ENCODE peak calls at places on chromosomes 4 and X, in eight cellular contexts. V is neuronal stem cell, J is NT2/D1, W is lung, R is fibroblast of lung, H is heart left ventricle, F is H9, I is cardiac muscle cell. M is an unnamed sample. For H3K4me1 and H3K27me3, the result is how much of the 10 kb centered on the place peaks cover.

GRCh38 chrX:44748014-44748413 is 95.8 kb upstream of the DUSP21 start:
- DNase-seq in V (no peak), J (no peak), W (no peak), R (peak), H (no peak), F (no peak), I (no peak), M (no peak)

GRCh38 chrX:7059214-7059838 is 88.2 kb upstream of the STS start:
- DNase-seq in V (no peak), J (no peak), W (no peak), R (no peak), H (no peak), F (no peak), I (no peak), M (no peak)

GRCh38 chr4:147182041-147182440 is 236.4 kb upstream of the TTC29 start:
- DNase-seq in V (peak), J (no peak), W (no peak), R (no peak), H (no peak), F (no peak), I (no peak), M (no peak)

GRCh38 chr4:158121203-158121586 is 51.6 kb downstream of the GASK1B start:
- DNase-seq in V (no peak), J (no peak), W (peak), R (peak), H (peak), F (no peak), I (no peak), M (no peak)

GRCh38 chr4:45007499-45007898 is 281.1 kb upstream of the GNPDA2 start:
- DNase-seq in V (no peak), J (no peak), W (no peak), R (no peak), H (no peak), F (no peak), I (no peak), M (no peak)

GRCh38 chrX:103613362-103613761 is 5.6 kb downstream of the TCEAL3 start:
- DNase-seq in V (no peak), J (no peak), W (no peak), R (no peak), H (no peak), F (no peak), I (no peak), M (no peak)

GRCh38 chr4:1896658-1896991 is 25.4 kb downstream of the NSD2 start:
- DNase-seq in V (no peak), J (no peak), W (no peak), R (no peak), H (no peak), F (no peak), I (no peak), M (no peak)

GRCh38 chr4:1058198-1058996 is 47.0 kb downstream of the FGFRL1 start:
- DNase-seq in V (no peak), J (no peak), W (no peak), R (no peak), H (peak), F (peak), I (peak), M (peak)

GRCh38 chrX:15233416-15234015 is 36.4 kb downstream of the ASB9 start:
- DNase-seq in V (no peak), J (no peak), W (no peak), R (no peak), H (no peak), F (no peak), I (no peak), M (no peak)

GRCh38 chr4:30068234-30068633 is 651.9 kb upstream of the PCDH7 start:
- DNase-seq in V (no peak), J (no peak), W (no peak), R (no peak), H (no peak), F (no peak), I (peak), M (no peak)

GRCh38 chr4:6749340-6750171 is 33.0 kb upstream of the KIAA0232 start:
- DNase-seq in V (no peak), J (no peak), W (peak), R (peak), H (peak), F (no peak), I (no peak), M (peak)

GRCh38 chr4:39841894-39842293 is 135.8 kb downstream of the PDS5A start:
- DNase-seq in V (no peak), J (no peak), W (no peak), R (no peak), H (no peak), F (no peak), I (no peak), M (no peak)

GRCh38 chr4:3527914-3528876 is 4.0 kb downstream of the LRPAP1 start:
- DNase-seq in V (no peak), J (no peak), W (no peak), R (no peak), H (peak), F (no peak), I (peak), M (peak)

GRCh38 chrX:119698835-119699234 is 5.9 kb upstream of the SEPTIN6 start:
- DNase-seq in V (no peak), J (peak), W (no peak), R (peak), H (no peak), F (peak), I (peak), M (peak)

GRCh38 chrX:139831689-139832456 is 101.0 kb downstream of the ATP11C start:
- DNase-seq in V (no peak), J (peak), W (no peak), R (peak), H (no peak), F (no peak), I (peak), M (no peak)

GRCh38 chr4:147103403-147103946 is 157.8 kb upstream of the TTC29 start:
- DNase-seq in V (no peak), J (no peak), W (no peak), R (peak), H (peak), F (no peak), I (peak), M (peak)

GRCh38 chr4:38230821-38231583 is 270.8 kb downstream of the PTTG2 start:
- DNase-seq in V (no peak), J (no peak), W (no peak), R (no peak), H (no peak), F (no peak), I (no peak), M (no peak)

GRCh38 chr4:152316969-152317368 is 218.9 kb downstream of the FBXW7 start:
- DNase-seq in V (no peak), J (no peak), W (no peak), R (peak), H (no peak), F (no peak), I (no peak), M (no peak)

GRCh38 chr4:121932212-121932974 is 19.5 kb downstream of the TRPC3 start:
- DNase-seq in V (no peak), J (no peak), W (no peak), R (no peak), H (no peak), F (no peak), I (no peak), M (no peak)

GRCh38 chrX:65828599-65828998 is 161.1 kb downstream of the MSN start:
- DNase-seq in V (no peak), J (no peak), W (no peak), R (no peak), H (no peak), F (no peak), I (no peak), M (no peak)

GRCh38 chr4:87838207-87838606 is 5.4 kb downstream of the MEPE start:
- DNase-seq in V (no peak), J (no peak), W (no peak), R (no peak), H (no peak), F (no peak), I (no peak), M (no peak)

GRCh38 chrX:110214684-110215083 is 103.2 kb downstream of the AMMECR1 start:
- DNase-seq in V (no peak), J (no peak), W (no peak), R (no peak), H (no peak), F (no peak), I (no peak), M (no peak)

GRCh38 chrX:130032552-130032951 is 50.1 kb downstream of the BCORL1 start:
- DNase-seq in V (no peak), J (no peak), W (no peak), R (no peak), H (no peak), F (no peak), I (no peak), M (no peak)

GRCh38 chr4:89799071-89799470 is 37.9 kb downstream of the SNCA start:
- DNase-seq in V (no peak), J (no peak), W (no peak), R (peak), H (no peak), F (no peak), I (no peak), M (no peak)

GRCh38 chr4:124028172-124028571 is 631.6 kb downstream of the SPRY1 start:
- DNase-seq in V (no peak), J (no peak), W (no peak), R (peak), H (no peak), F (no peak), I (no peak), M (no peak)

GRCh38 chr4:153750197-153750817 is 9.5 kb downstream of the RNF175 start:
- DNase-seq in V (peak), J (peak), W (peak), R (peak), H (peak), F (peak), I (peak), M (peak)

GRCh38 chr4:153748378-153748777 is 11.4 kb downstream of the RNF175 start:
- DNase-seq in V (no peak), J (no peak), W (no peak), R (peak), H (peak), F (no peak), I (no peak), M (peak)

GRCh38 chr4:153741529-153741928 is 18.3 kb downstream of the RNF175 start:
- DNase-seq in V (no peak), J (no peak), W (no peak), R (no peak), H (no peak), F (no peak), I (no peak), M (no peak)

DNA sequence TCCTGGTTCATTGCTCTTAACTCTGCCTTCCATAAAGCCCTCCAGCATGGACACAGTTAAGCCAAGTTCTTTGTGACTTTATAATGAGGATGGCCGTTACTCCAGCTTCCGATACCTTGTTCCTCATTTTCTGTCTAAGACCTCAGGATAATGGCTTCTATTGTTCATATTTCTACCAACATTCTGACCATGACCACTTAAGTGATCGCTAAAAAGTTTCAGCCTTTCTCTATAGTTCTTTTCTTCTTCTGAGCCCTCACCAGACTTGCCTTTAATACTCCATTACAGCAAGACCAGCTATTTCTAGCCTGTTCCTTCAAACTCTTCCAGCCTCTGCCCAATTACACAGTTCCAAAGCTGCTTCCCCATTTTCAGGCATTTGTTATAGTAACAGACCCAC is 12.4 kb downstream of the RNF175 start:
- DNase-seq in V (no peak), J (no peak), W (no peak), R (no peak), H (no peak), F (no peak), I (no peak), M (no peak)
- H3K4me1 ChIP-seq in V (under half), J (under half), W (under half), R (under half), H (under half), F (under half), I (under half), M (under half)

DNA sequence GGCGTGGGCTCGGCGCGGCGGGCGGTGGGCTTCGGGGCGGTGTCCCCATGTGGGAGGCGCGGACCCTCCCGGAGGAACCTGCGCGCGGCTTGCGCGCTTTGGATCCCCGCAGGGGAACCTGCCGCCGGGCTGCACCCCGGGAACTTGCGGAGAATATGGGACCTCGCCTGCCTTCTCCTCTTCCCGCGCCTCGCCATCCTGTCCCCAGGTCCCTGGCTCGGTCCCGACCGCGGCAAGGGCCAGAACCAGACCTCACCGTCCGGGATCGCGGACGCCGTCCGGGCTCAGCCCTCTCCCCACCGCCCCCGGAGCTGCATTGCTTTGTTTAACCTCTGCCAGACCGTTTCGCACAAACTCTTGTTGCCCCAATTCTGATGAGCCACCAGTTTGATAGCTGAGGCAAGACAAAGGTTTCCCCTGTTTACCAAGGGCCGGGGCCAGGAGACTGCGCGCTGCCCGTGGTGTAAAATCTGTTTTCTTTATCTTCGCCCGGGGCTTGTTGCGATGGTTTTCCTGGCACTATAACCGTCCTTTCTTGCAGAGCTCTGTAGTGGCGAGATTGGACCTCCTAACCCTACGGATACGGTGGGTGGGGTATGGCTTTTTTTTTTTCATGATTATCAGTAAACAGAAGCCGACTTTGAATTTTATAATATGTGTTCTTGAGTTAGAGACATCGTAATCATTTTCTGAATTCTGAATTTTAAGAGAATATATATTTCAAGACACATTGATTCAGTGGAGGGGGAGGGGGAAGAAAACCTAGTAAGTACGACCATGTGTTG is 100.9 kb downstream of the CEP135 start:
- DNase-seq in V (peak), J (peak), W (no peak), R (peak), H (no peak), F (peak), I (peak), M (peak)
- H3K27me3 ChIP-seq in V (under half), J (under half), W (under half), R (under half), H (under half), F (under half), I (under half), M (under half)

GRCh38 chr4:184384810-184385557 is 89.4 kb downstream of the IRF2 start:
- DNase-seq in V (no peak), J (no peak), W (no peak), R (no peak), H (no peak), F (peak), I (no peak), M (peak)
- H3K4me1 ChIP-seq in V (under half), J (under half), W (under half), R (under half), H (half or more), F (under half), I (under half), M (under half)

GRCh38 chr4:186557061-186557460 is 1.7 kb upstream of the MTNR1A start:
- DNase-seq in V (no peak), J (no peak), W (no peak), R (no peak), H (no peak), F (no peak), I (no peak), M (peak)

GRCh38 chr4:186553717-186554116 is 1.6 kb downstream of the MTNR1A start:
- DNase-seq in V (no peak), J (no peak), W (no peak), R (no peak), H (no peak), F (peak), I (peak), M (peak)

GRCh38 chr4:186554485-186554884 is 882 bp downstream of the MTNR1A start:
- DNase-seq in V (no peak), J (peak), W (peak), R (peak), H (no peak), F (peak), I (peak), M (peak)

GRCh38 chr4:186554890-186555827 is at the start of gene MTNR1A:
- DNase-seq in V (peak), J (no peak), W (no peak), R (peak), H (no peak), F (peak), I (peak), M (peak)

DNA sequence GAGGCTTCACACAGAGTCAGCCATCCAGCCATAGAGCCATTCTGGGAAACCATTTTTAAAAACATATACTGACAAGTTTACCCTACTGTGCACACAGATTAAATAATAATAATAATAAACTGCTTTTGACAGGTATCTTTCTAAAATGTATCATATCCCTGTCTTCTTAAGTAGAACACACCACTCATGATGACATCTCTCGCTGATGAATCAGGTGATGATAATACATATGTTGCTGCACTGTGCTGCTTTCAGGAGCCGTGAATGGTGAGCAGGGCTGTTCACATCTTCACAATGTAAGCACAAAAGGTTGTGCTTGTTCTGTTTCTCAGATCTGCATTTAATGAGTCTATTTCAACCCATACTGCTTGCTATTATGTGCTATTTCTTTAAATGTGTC is 3.5 kb downstream of the MTNR1A start:
- DNase-seq in V (no peak), J (no peak), W (no peak), R (no peak), H (no peak), F (no peak), I (no peak), M (no peak)
- H3K27me3 ChIP-seq in V (under half), J (under half), W (under half), R (under half), H (half or more), F (under half), I (under half), M (under half)

DNA sequence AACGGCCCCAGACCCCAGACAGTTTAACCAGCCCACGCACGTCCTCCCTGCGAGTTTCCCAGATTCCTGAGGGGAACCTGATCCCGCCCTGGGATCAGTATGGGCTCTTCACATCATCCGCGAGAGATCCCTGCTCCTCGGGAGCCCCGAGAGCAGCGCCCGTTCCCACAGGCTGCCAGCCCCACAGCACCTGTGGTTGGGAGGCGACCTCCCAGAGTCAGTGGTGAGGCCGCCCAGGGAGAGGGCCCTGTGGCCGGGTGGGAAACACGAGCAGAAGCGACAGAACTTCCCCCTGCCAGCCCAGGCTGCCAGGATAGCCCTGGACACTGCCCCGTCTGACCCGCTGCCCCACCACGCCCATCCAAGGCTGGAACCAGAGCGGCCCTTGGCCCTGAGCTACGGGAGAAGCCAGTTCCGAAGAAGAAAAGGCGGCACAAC is 32.8 kb downstream of the TSC22D3 start:
- DNase-seq in V (no peak), J (no peak), W (no peak), R (no peak), H (no peak), F (no peak), I (no peak), M (peak)
- H3K4me1 ChIP-seq in V (under half), J (under half), W (under half), R (under half), H (under half), F (under half), I (half or more), M (under half)

DNA sequence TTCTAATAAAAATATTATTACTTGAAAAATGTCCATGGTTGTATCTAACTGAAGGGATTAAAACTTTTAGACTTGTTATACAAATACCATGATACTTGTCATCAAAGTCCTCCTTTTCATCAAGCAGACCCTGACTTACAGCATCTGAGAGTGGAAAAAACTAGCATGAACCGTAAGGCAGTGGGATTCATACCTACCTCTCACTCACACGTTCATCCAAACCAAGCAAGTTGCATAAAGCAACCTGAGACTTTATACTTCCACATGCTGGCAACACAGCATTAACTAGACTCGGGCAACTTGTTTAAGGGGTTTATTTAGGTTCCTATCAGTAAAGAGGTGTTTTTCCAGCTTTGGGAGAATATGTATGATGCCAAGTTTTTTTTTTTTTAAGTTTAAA is 22.6 kb upstream of the TLR7 start:
- DNase-seq in V (no peak), J (no peak), W (no peak), R (no peak), H (no peak), F (no peak), I (no peak), M (no peak)
- H3K27me3 ChIP-seq in V (under half), J (under half), W (under half), R (under half), H (under half), F (under half), I (under half), M (under half)